ENCODE peak calls at places on chromosomes 7 and 10, in ten cellular contexts. A is kidney; O is NCI-H460; N is Calu3; D is NCI-H1105; T is activated CD4-positive, alpha-beta T cell treated with anti-CD3 and anti-CD28 coated beads for 48 hours; K is cerebellar nuclear complex; R is stimulated activated CD8-positive, alpha-beta memory T cell treated with anti-CD3 and anti-CD28 coated beads, Interleukin-12 subunit alpha, Interleukin-12 subunit beta, amount 100 ng/mL, for 4 hours; F is T1000; P is heart right ventricle. W is an unnamed sample.
A peak's percentile ranks its signal among the peaks of the same experiment; 100 is the strongest.

GRCh38 chr7:94823952-94824351 is 83.4 kb upstream of the PPP1R9A start:
- DNase-seq in A (no peak), P (no peak), O (peak; percentile 18), F (no peak), K (no peak), D (no peak), T (no peak), R (no peak), N (peak; percentile 5), W (no peak)

GRCh38 chr7:28956608-28957063 is 1.5 kb downstream of the TRIL start:
- DNase-seq in K (no peak), T (peak; percentile 39), R (no peak), D (no peak), O (no peak), N (peak; percentile 91), F (no peak), A (peak; percentile 92), P (peak; percentile 56), W (peak; percentile 89)

GRCh38 chr10:70650751-70651150 is 21.6 kb upstream of the ADAMTS14 start:
- DNase-seq in A (no peak), T (no peak), P (no peak), N (no peak), K (no peak), F (no peak), R (no peak), D (no peak), O (no peak), W (no peak)

GRCh38 chr10:35412900-35413491 is 76.7 kb downstream of the CCNY start:
- DNase-seq in D (no peak), N (no peak), O (no peak), R (no peak), F (no peak), K (no peak), A (no peak), P (no peak), T (no peak), W (no peak)

GRCh38 chr7:23373151-23374004 is 74.2 kb downstream of the MALSU1 start:
- DNase-seq in O (no peak), D (peak; percentile 76), F (no peak), P (no peak), N (no peak), T (peak; percentile 77), A (no peak), K (no peak), R (peak; percentile 10), W (no peak)

GRCh38 chr10:88415533-88416130 is 167.5 kb downstream of the RNLS start:
- DNase-seq in T (no peak), F (no peak), P (no peak), N (no peak), R (no peak), D (no peak), A (no peak), K (no peak), O (no peak), W (no peak)

GRCh38 chr7:103446046-103446520 is at the start of gene SLC26A5:
- DNase-seq in K (no peak), A (peak; percentile 75), N (peak; percentile 54), O (peak; percentile 9), P (no peak), T (peak; percentile 29), D (peak; percentile 65), R (no peak), F (no peak), W (peak; percentile 92)

GRCh38 chr10:51342381-51342780 is 268.1 kb downstream of the PRKG1 start:
- DNase-seq in F (no peak), P (no peak), R (no peak), O (no peak), K (no peak), A (no peak), N (no peak), D (no peak), T (no peak), W (no peak)

GRCh38 chr10:42367532-42368230 is 270.7 kb downstream of the ZNF33B start:
- DNase-seq in F (peak; percentile 82), A (peak; percentile 91), R (peak; percentile 1), D (peak; percentile 14), P (peak; percentile 95), T (peak; percentile 28), N (no peak), K (peak; percentile 31), O (no peak), W (peak; percentile 89)